ENCODE peak calls at places on chromosomes 12 and 14, in five cellular contexts. G, L, R, Y and V are unnamed samples.

GRCh38 chr12:54018608-54018984 is 9.6 kb upstream of the HOXC6 start:
- DNase-seq in G (no peak), L (peak; percentile 68), R (no peak), Y (peak; percentile 64), V (no peak)

GRCh38 chr12:103771466-103771865 is 69.6 kb downstream of the NT5DC3 start:
- DNase-seq in G (peak; percentile 81), L (peak; percentile 60), R (peak; percentile 29), Y (peak; percentile 76), V (no peak)

GRCh38 chr12:106645074-106645421 is 62.2 kb downstream of the RFX4 start:
- DNase-seq in G (no peak), L (no peak), R (no peak), Y (no peak), V (no peak)

GRCh38 chr12:73935817-73936216 is 601.8 kb upstream of the ATXN7L3B start:
- DNase-seq in G (peak; percentile 41), L (peak; percentile 6), R (no peak), Y (no peak), V (no peak)

GRCh38 chr12:56288705-56289387 is 11.3 kb downstream of the CS start:
- DNase-seq in G (no peak), L (no peak), R (no peak), Y (no peak), V (no peak)

GRCh38 chr12:123398177-123398916 is 14.4 kb downstream of the KMT5A start:
- DNase-seq in G (no peak), L (no peak), R (no peak), Y (no peak), V (no peak)

GRCh38 chr12:130090564-130090963 is 71.7 kb upstream of the FZD10 start:
- DNase-seq in G (no peak), L (no peak), R (no peak), Y (no peak), V (no peak)

GRCh38 chr14:21055473-21056117 is 2.0 kb upstream of the RNASE8 start:
- DNase-seq in G (no peak), L (no peak), R (no peak), Y (no peak), V (no peak)

GRCh38 chr12:112170376-112170775 is 45.0 kb downstream of the TRAFD1 start:
- DNase-seq in G (no peak), L (no peak), R (no peak), Y (no peak), V (no peak)
- H2AK5ac ChIP-seq in G (no peak overlapping the region), L (no peak overlapping the region), R (no peak overlapping the region), Y (no peak overlapping the region), V (no peak overlapping the region)

GRCh38 chr12:25708661-25709060 is 155.6 kb upstream of the LMNTD1 start:
- DNase-seq in G (no peak), L (no peak), R (no peak), Y (no peak), V (no peak)

GRCh38 chr12:25701290-25701689 is 148.2 kb upstream of the LMNTD1 start:
- DNase-seq in G (no peak), L (peak; percentile 41), R (no peak), Y (no peak), V (no peak)

GRCh38 chr12:25702553-25702952 is 149.5 kb upstream of the LMNTD1 start:
- DNase-seq in G (no peak), L (no peak), R (no peak), Y (no peak), V (no peak)

GRCh38 chr12:25707056-25707455 is 154.0 kb upstream of the LMNTD1 start:
- DNase-seq in G (no peak), L (no peak), R (no peak), Y (no peak), V (no peak)

DNA sequence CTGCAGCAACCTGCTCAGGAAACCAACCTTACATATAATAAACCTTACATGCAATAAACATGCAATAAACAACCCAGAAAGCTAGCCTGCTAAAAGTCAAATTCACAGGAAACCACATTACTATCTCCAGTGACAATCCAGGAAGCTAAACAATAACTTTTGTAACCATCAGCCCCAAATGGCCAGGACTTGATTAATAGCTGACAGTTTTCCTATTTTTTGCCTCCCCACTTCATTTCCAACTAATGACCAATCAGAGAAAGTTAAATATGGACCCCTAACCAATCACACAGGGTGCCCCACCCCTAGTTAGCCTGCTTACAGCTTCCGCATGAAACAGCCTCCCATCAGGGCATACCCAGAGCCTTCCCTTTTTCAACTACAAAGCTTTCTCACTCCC is 152.2 kb upstream of the LMNTD1 start:
- DNase-seq in G (no peak), L (peak; percentile 60), R (no peak), Y (no peak), V (no peak)
- H2BK12ac ChIP-seq in G (no peak overlapping the region), L (no peak overlapping the region), R (no peak overlapping the region), Y (no peak overlapping the region), V (no peak overlapping the region)

GRCh38 chr12:72272731-72273498 is 745 bp downstream of the TRHDE start:
- DNase-seq in G (peak; percentile 46), L (peak; percentile 80), R (no peak), Y (peak; percentile 67), V (peak; percentile 27)

GRCh38 chr12:72274926-72275325 is 2.8 kb downstream of the TRHDE start:
- DNase-seq in G (no peak), L (peak; percentile 78), R (no peak), Y (no peak), V (no peak)

GRCh38 chr12:72273499-72273837 is 1.3 kb downstream of the TRHDE start:
- DNase-seq in G (no peak), L (no peak), R (no peak), Y (peak; percentile 52), V (no peak)

GRCh38 chr12:72275551-72275950 is 3.4 kb downstream of the TRHDE start:
- DNase-seq in G (no peak), L (no peak), R (no peak), Y (no peak), V (no peak)

DNA sequence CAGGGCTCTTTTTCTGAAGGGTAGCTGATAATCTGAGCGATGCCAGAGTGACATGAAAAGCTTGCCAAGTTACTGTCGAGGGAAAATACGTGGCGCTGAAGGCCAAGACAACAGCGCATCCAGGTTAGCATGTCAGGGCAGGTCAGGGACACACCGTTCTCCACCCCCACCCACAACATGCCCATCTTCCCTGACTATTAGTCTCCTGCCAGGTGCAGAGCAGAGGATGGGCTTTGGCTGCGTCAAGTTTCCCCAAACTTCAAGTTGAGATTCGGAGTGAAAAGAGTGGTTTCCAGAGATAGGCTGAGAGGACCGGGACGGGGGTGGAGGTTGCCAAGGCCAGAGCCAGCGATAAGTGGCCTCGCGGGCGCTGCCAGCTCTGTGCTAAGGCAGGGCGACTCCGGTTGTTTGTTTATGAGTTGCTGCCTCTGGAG is 1.7 kb downstream of the TRHDE start:
- DNase-seq in G (peak; percentile 45), L (peak; percentile 30), R (no peak), Y (peak; percentile 54), V (no peak)
- H2AK5ac ChIP-seq in G (no peak overlapping the region), L (no peak overlapping the region), R (no peak overlapping the region), Y (no peak overlapping the region), V (no peak overlapping the region)

GRCh38 chr12:4275869-4276253 is 2.3 kb downstream of the CCND2 start:
- DNase-seq in G (peak; percentile 57), L (no peak), R (no peak), Y (peak; percentile 50), V (no peak)
- H2BK12ac ChIP-seq in G (no peak overlapping the region), L (peak overlapping the region; percentile 5), R (no peak overlapping the region), Y (peak overlapping the region; percentile 60), V (no peak overlapping the region)